ENCODE peak calls at places on chromosomes 11 and 22, in eight cellular contexts. P is left cardiac atrium; V is activated T-cell treated with anti-CD3 and anti-CD28 coated beads, Interleukin-2, amount 50 U/mL, for 72 hours; U is cardiac fibroblast; Y is stimulated activated naive CD8-positive, alpha-beta T cell treated with anti-CD3 and anti-CD28 coated beads, Interleukin-15, amount 100 ng/mL, for 72 hours; R is EL; M is globus pallidus; Q is T-cell. I is an unnamed sample.

GRCh38 chr11:70290341-70291065 is 20.0 kb downstream of the PPFIA1 start:
- DNase-seq in P (no peak), V (no peak), U (no peak), Y (no peak), R (no peak), M (peak), Q (no peak), I (no peak)

GRCh38 chr11:118851970-118852369 is 31.7 kb upstream of the CXCR5 start:
- DNase-seq in P (no peak), V (no peak), U (no peak), Y (no peak), R (no peak), M (no peak), Q (no peak), I (no peak)

GRCh38 chr22:47837703-47838102 is 1075.3 kb downstream of the TBC1D22A start:
- DNase-seq in P (no peak), V (peak), U (peak), Y (no peak), R (no peak), M (no peak), Q (no peak), I (peak)

GRCh38 chr22:20089977-20090729 is 10.1 kb downstream of the DGCR8 start:
- DNase-seq in P (no peak), V (no peak), U (no peak), Y (no peak), R (peak), M (no peak), Q (no peak), I (no peak)

GRCh38 chr11:10288316-10288715 is 5.7 kb downstream of the SBF2 start:
- DNase-seq in P (no peak), V (no peak), U (no peak), Y (no peak), R (no peak), M (no peak), Q (no peak), I (no peak)

GRCh38 chr11:126163779-126164178 is 47.7 kb downstream of the RPUSD4 start:
- DNase-seq in P (no peak), V (no peak), U (no peak), Y (no peak), R (no peak), M (no peak), Q (no peak), I (no peak)

GRCh38 chr11:57071829-57072228 is 83.1 kb downstream of the OR5AK2 start:
- DNase-seq in P (no peak), V (no peak), U (peak), Y (no peak), R (peak), M (no peak), Q (no peak), I (no peak)

GRCh38 chr11:86469491-86470388 is 95.1 kb downstream of the CCDC81 start:
- DNase-seq in P (peak), V (no peak), U (peak), Y (no peak), R (no peak), M (no peak), Q (no peak), I (no peak)

GRCh38 chr11:61075891-61076290 is 26.4 kb upstream of the CD5 start:
- DNase-seq in P (no peak), V (no peak), U (peak), Y (no peak), R (peak), M (peak), Q (no peak), I (peak)

GRCh38 chr11:83493918-83494317 is 207.8 kb upstream of the CCDC90B start:
- DNase-seq in P (no peak), V (no peak), U (no peak), Y (no peak), R (no peak), M (no peak), Q (no peak), I (no peak)

GRCh38 chr11:46369458-46370152 is 11.9 kb upstream of the MDK start:
- DNase-seq in P (peak), V (peak), U (peak), Y (peak), R (peak), M (no peak), Q (no peak), I (peak)

GRCh38 chr11:71499546-71499945 is 27.5 kb upstream of the KRTAP5-7 start:
- DNase-seq in P (no peak), V (no peak), U (no peak), Y (no peak), R (no peak), M (no peak), Q (peak), I (no peak)

GRCh38 chr11:1101318-1102089 is 26.8 kb downstream of the MUC2 start:
- DNase-seq in P (no peak), V (no peak), U (no peak), Y (no peak), R (no peak), M (no peak), Q (no peak), I (no peak)

GRCh38 chr22:20086101-20086599 is 6.1 kb downstream of the DGCR8 start:
- DNase-seq in P (no peak), V (no peak), U (no peak), Y (no peak), R (no peak), M (no peak), Q (no peak), I (no peak)

GRCh38 chr11:95338430-95338991 is 107.5 kb upstream of the SESN3 start:
- DNase-seq in P (peak), V (no peak), U (peak), Y (no peak), R (no peak), M (peak), Q (no peak), I (no peak)

GRCh38 chr11:34599406-34599901 is 21.4 kb upstream of the EHF start:
- DNase-seq in P (no peak), V (no peak), U (peak), Y (no peak), R (peak), M (no peak), Q (no peak), I (peak)

GRCh38 chr11:285021-285893 is 3.7 kb upstream of the PGGHG start:
- DNase-seq in P (no peak), V (no peak), U (no peak), Y (peak), R (no peak), M (no peak), Q (no peak), I (no peak)

GRCh38 chr11:14065692-14066091 is 103.2 kb downstream of the SPON1 start:
- DNase-seq in P (no peak), V (no peak), U (no peak), Y (no peak), R (no peak), M (no peak), Q (no peak), I (no peak)

GRCh38 chr22:19818264-19819208 is 36.1 kb downstream of the GNB1L start:
- DNase-seq in P (no peak), V (no peak), U (no peak), Y (no peak), R (no peak), M (no peak), Q (peak), I (no peak)

GRCh38 chr22:40898850-40899357 is 37.0 kb upstream of the DNAJB7 start:
- DNase-seq in P (no peak), V (peak), U (peak), Y (peak), R (peak), M (peak), Q (no peak), I (peak)

GRCh38 chr11:38672445-38672844 is 2074.4 kb upstream of the RAG2 start:
- DNase-seq in P (no peak), V (no peak), U (no peak), Y (no peak), R (no peak), M (no peak), Q (no peak), I (no peak)

GRCh38 chr11:45983471-45983845 is 61.0 kb downstream of the LARGE2 start:
- DNase-seq in P (no peak), V (no peak), U (no peak), Y (no peak), R (no peak), M (no peak), Q (no peak), I (no peak)

GRCh38 chr11:72930011-72930410 is 115.8 kb downstream of the ATG16L2 start:
- DNase-seq in P (no peak), V (no peak), U (peak), Y (no peak), R (no peak), M (no peak), Q (no peak), I (no peak)

GRCh38 chr11:68009391-68010000 is 631 bp upstream of the ALDH3B1 start:
- DNase-seq in P (no peak), V (no peak), U (peak), Y (no peak), R (peak), M (no peak), Q (no peak), I (no peak)

GRCh38 chr11:68724293-68724692 is 27.0 kb downstream of the TESMIN start:
- DNase-seq in P (no peak), V (no peak), U (no peak), Y (no peak), R (no peak), M (no peak), Q (no peak), I (peak)

GRCh38 chr11:36565033-36565610 is 2.7 kb upstream of the RAG1 start:
- DNase-seq in P (no peak), V (no peak), U (no peak), Y (no peak), R (no peak), M (no peak), Q (no peak), I (no peak)

I was measured in SW480.